ENCODE peak calls at places on chromosomes 1 and 21, in ten cellular contexts. T is vagina, Y is upper lobe of left lung, R is Panc1, S is HCT116, M is prostate gland, J is stomach, G is HL-60, O is sigmoid colon, D is transverse colon. B is an unnamed sample.

GRCh38 chr1:3275471-3276340 is 178.8 kb upstream of the ARHGEF16 start:
- DNase-seq in M (no peak), Y (peak; percentile 51), J (no peak), O (no peak), S (no peak), T (no peak), R (no peak), D (no peak), G (no peak), B (no peak)

GRCh38 chr1:223077434-223077833 is 65.6 kb downstream of the TLR5 start:
- DNase-seq in O (no peak), M (no peak), D (no peak), G (no peak), T (no peak), R (no peak), Y (peak; percentile 69), J (no peak), S (no peak), B (no peak)

GRCh38 chr1:37455516-37455915 is 18.9 kb upstream of the ZC3H12A start:
- DNase-seq in O (no peak), J (no peak), D (no peak), Y (no peak), G (no peak), R (no peak), M (no peak), S (no peak), T (no peak), B (no peak)

GRCh38 chr1:72326494-72326893 is 44.2 kb upstream of the NEGR1 start:
- DNase-seq in G (no peak), M (no peak), R (no peak), Y (no peak), T (no peak), S (no peak), O (no peak), D (no peak), J (no peak), B (no peak)

GRCh38 chr1:159802060-159802459 is at the start of gene FCRL6:
- DNase-seq in Y (peak; percentile 32), J (no peak), R (no peak), T (no peak), D (no peak), M (no peak), S (no peak), O (no peak), G (no peak), B (no peak)

GRCh38 chr1:180988221-180988826 is 34.3 kb downstream of the STX6 start:
- DNase-seq in M (no peak), G (no peak), Y (no peak), J (no peak), T (no peak), S (no peak), D (no peak), R (no peak), O (no peak), B (no peak)

GRCh38 chr1:116738673-116739370 is 15.4 kb upstream of the CD2 start:
- DNase-seq in T (no peak), S (no peak), R (no peak), Y (no peak), O (no peak), J (no peak), G (no peak), M (no peak), D (no peak), B (no peak)

GRCh38 chr1:22512873-22513272 is 50.4 kb upstream of the EPHA8 start:
- DNase-seq in O (no peak), T (no peak), M (no peak), R (no peak), G (no peak), J (no peak), S (no peak), Y (no peak), D (no peak), B (no peak)

GRCh38 chr1:38783659-38784229 is 75.8 kb downstream of the RRAGC start:
- DNase-seq in T (no peak), Y (peak; percentile 53), R (no peak), J (no peak), S (no peak), G (no peak), M (no peak), D (no peak), O (no peak), B (no peak)

DNA sequence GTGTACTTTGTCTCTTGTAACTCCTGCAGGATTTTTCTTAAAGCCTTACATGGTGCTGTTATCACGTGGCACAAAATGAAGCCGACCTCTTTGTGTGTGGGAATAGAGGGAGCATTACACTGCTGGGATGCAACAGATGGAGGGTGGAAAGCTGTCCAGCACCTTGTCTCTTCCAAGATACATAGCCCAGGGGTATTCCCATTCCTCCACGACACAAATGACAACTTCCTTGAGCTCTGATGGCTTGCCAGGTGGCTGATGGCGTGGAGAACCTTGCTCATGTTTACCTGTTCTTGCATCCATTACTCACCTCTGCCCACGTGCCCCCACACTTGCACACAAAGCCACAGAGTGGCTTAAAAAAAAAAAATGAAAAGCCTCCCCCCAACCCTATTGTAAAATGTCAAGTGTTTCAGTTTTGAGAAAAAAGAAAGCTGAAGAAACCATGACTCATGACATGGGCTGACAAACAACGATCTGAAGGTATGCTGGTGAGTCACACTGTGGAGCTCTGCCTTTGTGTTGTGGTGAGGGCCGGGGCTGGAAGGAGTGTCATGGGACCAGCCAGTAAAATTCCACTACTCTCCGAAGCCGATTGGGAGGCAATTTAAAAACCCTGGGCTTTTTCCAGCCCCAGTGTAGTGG is 32.0 kb upstream of the ATP5PO start:
- DNase-seq in M (peak; percentile 89), J (peak; percentile 79), T (peak; percentile 98), Y (no peak), G (peak; percentile 63), S (peak; percentile 93), D (peak; percentile 83), R (peak; percentile 73), O (peak; percentile 96), B (peak; percentile 92)
- TF ChIP-seq POLR2AphosphoS5 in M (peak; percentile 88), J (peak; percentile 54), T (no peak), Y (peak; percentile 61), G (no peak), S (peak; percentile 32), D (peak; percentile 62), R (peak; percentile 17), O (peak; percentile 59), B (no peak)

GRCh38 chr1:35202048-35202719 is 9.2 kb upstream of the SFPQ start:
- DNase-seq in Y (no peak), D (peak; percentile 72), R (peak; percentile 78), S (peak; percentile 79), O (peak; percentile 84), T (no peak), M (peak; percentile 63), J (peak; percentile 71), G (peak; percentile 43), B (no peak)
- TF ChIP-seq POLR2AphosphoS5 in Y (no peak), D (no peak), R (no peak), S (peak; percentile 38), O (no peak), T (no peak), M (peak; percentile 68), J (no peak), G (no peak), B (no peak)

DNA sequence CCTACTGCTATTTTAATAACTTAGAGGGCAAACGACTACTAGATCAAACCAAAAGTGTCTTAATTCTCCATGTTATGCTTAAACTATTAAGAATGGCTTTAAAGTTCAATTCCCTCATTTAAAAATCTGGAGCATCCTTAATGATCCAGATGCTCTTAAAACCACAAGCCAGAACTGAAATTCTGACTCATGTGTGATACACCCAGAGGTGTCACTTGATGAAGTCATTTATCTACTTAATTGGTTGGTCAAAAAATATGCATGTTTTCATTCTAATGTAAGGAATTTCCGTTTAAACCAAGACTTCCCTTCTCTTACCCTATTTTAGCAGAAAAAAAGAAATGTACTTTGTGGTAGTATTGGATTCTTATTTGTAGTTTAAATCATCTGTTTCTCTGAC is 1261.2 kb upstream of the B3GALT2 start:
- DNase-seq in D (no peak), M (no peak), J (no peak), T (no peak), S (no peak), O (no peak), G (no peak), Y (no peak), R (no peak), B (no peak)
- TF ChIP-seq POLR2AphosphoS5 in D (no peak), M (no peak), J (no peak), T (no peak), S (no peak), O (no peak), G (no peak), Y (no peak), R (no peak), B (no peak)

GRCh38 chr1:240194120-240194519 is 102.4 kb downstream of the FMN2 start:
- DNase-seq in J (no peak), R (no peak), D (peak; percentile 21), G (no peak), T (no peak), M (no peak), S (no peak), O (peak; percentile 80), Y (no peak), B (no peak)
- TF ChIP-seq POLR2AphosphoS5 in J (no peak), R (no peak), D (peak; percentile 50), G (no peak), T (no peak), M (no peak), S (no peak), O (peak; percentile 88), Y (no peak), B (no peak)

GRCh38 chr1:203307690-203308126 is 2.4 kb downstream of the BTG2 start:
- DNase-seq in G (no peak), R (no peak), S (no peak), Y (no peak), J (no peak), M (no peak), D (peak; percentile 26), O (no peak), T (no peak), B (no peak)
- TF ChIP-seq POLR2AphosphoS5 in G (no peak), R (no peak), S (no peak), Y (no peak), J (no peak), M (no peak), D (peak; percentile 2), O (no peak), T (no peak), B (no peak)

GRCh38 chr1:13948396-13948795 is 248.4 kb downstream of the PRDM2 start:
- DNase-seq in O (no peak), Y (no peak), T (no peak), J (no peak), G (no peak), M (no peak), R (no peak), S (no peak), D (no peak), B (no peak)
- TF ChIP-seq POLR2AphosphoS5 in O (no peak), Y (no peak), T (no peak), J (no peak), G (no peak), M (no peak), R (no peak), S (no peak), D (no peak), B (no peak)